ENCODE peak calls at places on chromosomes 12 and 14, in eight cellular contexts. F, U, S, A, Q, P, Z and R are unnamed samples.
A peak's percentile ranks its signal among the peaks of the same experiment; 100 is the strongest.

GRCh38 chr12:14771651-14772137 is 31.6 kb downstream of the WBP11 start:
- DNase-seq in F (no peak), U (no peak), S (no peak), A (no peak), Q (no peak), P (no peak), Z (no peak), R (no peak)

GRCh38 chr12:116172224-116172849 is 105.2 kb downstream of the MED13L start:
- DNase-seq in F (no peak), U (no peak), S (no peak), A (no peak), Q (no peak), P (no peak), Z (no peak), R (no peak)

GRCh38 chr14:64811676-64812075 is 68.0 kb downstream of the SPTB start:
- DNase-seq in F (no peak), U (no peak), S (no peak), A (no peak), Q (no peak), P (peak; percentile 30), Z (peak; percentile 89), R (no peak)

GRCh38 chr14:97164014-97164413 is 366.8 kb downstream of the VRK1 start:
- DNase-seq in F (no peak), U (no peak), S (no peak), A (peak; percentile 1), Q (no peak), P (peak; percentile 50), Z (no peak), R (no peak)

GRCh38 chr14:71592361-71592760 is 339.9 kb upstream of the RGS6 start:
- DNase-seq in F (no peak), U (no peak), S (peak; percentile 52), A (no peak), Q (no peak), P (peak; percentile 10), Z (no peak), R (no peak)

GRCh38 chr12:89859513-89860220 is 151.0 kb upstream of the ATP2B1 start:
- DNase-seq in F (no peak), U (no peak), S (no peak), A (peak; percentile 57), Q (no peak), P (peak; percentile 36), Z (peak; percentile 20), R (no peak)

GRCh38 chr12:63955831-63956685 is 111.6 kb downstream of the SRGAP1 start:
- DNase-seq in F (no peak), U (no peak), S (no peak), A (peak; percentile 94), Q (no peak), P (no peak), Z (peak; percentile 54), R (peak; percentile 61)

GRCh38 chr12:82805812-82806497 is 119.2 kb downstream of the TMTC2 start:
- DNase-seq in F (no peak), U (no peak), S (no peak), A (peak; percentile 31), Q (no peak), P (peak; percentile 14), Z (peak; percentile 46), R (no peak)

GRCh38 chr14:98931911-98932310 is 340.1 kb downstream of the BCL11B start:
- DNase-seq in F (no peak), U (no peak), S (no peak), A (no peak), Q (no peak), P (no peak), Z (no peak), R (no peak)

GRCh38 chr12:58537278-58537677 is 383.0 kb downstream of the LRIG3 start:
- DNase-seq in F (no peak), U (no peak), S (no peak), A (peak; percentile 81), Q (peak; percentile 72), P (peak; percentile 66), Z (peak; percentile 57), R (no peak)

GRCh38 chr12:54579696-54580333 is 8.6 kb downstream of the PPP1R1A start:
- DNase-seq in F (peak; percentile 99), U (peak; percentile 65), S (peak; percentile 85), A (peak; percentile 72), Q (peak; percentile 63), P (peak; percentile 89), Z (peak; percentile 78), R (no peak)

GRCh38 chr14:44966601-44967336 is 4.8 kb downstream of the TOGARAM1 start:
- DNase-seq in F (no peak), U (no peak), S (no peak), A (peak; percentile 46), Q (no peak), P (peak; percentile 34), Z (no peak), R (no peak)

GRCh38 chr12:55068416-55069010 is 48.7 kb downstream of the NEUROD4 start:
- DNase-seq in F (no peak), U (no peak), S (peak; percentile 75), A (peak; percentile 64), Q (peak; percentile 49), P (peak; percentile 76), Z (peak; percentile 59), R (peak; percentile 10)

GRCh38 chr12:100758083-100758482 is 36.5 kb upstream of the ANO4 start:
- DNase-seq in F (no peak), U (no peak), S (no peak), A (no peak), Q (no peak), P (no peak), Z (no peak), R (no peak)

GRCh38 chr14:104805326-104805678 is 4.4 kb downstream of the ZBTB42 start:
- DNase-seq in F (no peak), U (peak; percentile 67), S (peak; percentile 13), A (peak; percentile 87), Q (peak; percentile 89), P (peak; percentile 77), Z (peak; percentile 72), R (no peak)

GRCh38 chr12:120439646-120440247 is 1.8 kb downstream of the COX6A1 start:
- DNase-seq in F (peak; percentile 70), U (peak; percentile 59), S (peak; percentile 75), A (peak; percentile 61), Q (peak; percentile 54), P (peak; percentile 77), Z (peak; percentile 53), R (no peak)

GRCh38 chr12:120432772-120433525 is 5.0 kb upstream of the COX6A1 start:
- DNase-seq in F (no peak), U (no peak), S (no peak), A (no peak), Q (no peak), P (no peak), Z (no peak), R (no peak)

GRCh38 chr12:120438495-120439198 is 734 bp downstream of the COX6A1 start:
- DNase-seq in F (no peak), U (no peak), S (no peak), A (no peak), Q (no peak), P (no peak), Z (no peak), R (no peak)

GRCh38 chr12:120437735-120438494 is at the start of gene COX6A1:
- DNase-seq in F (peak; percentile 94), U (peak; percentile 97), S (peak; percentile 99), A (peak; percentile 95), Q (peak; percentile 97), P (peak; percentile 100), Z (peak; percentile 97), R (peak; percentile 84)
- TF ChIP-seq CTCF in F (peak; percentile 31), U (no peak), S (no peak), A (no peak), Q (no peak), P (no peak), Z (no peak), R (peak; percentile 6)

DNA sequence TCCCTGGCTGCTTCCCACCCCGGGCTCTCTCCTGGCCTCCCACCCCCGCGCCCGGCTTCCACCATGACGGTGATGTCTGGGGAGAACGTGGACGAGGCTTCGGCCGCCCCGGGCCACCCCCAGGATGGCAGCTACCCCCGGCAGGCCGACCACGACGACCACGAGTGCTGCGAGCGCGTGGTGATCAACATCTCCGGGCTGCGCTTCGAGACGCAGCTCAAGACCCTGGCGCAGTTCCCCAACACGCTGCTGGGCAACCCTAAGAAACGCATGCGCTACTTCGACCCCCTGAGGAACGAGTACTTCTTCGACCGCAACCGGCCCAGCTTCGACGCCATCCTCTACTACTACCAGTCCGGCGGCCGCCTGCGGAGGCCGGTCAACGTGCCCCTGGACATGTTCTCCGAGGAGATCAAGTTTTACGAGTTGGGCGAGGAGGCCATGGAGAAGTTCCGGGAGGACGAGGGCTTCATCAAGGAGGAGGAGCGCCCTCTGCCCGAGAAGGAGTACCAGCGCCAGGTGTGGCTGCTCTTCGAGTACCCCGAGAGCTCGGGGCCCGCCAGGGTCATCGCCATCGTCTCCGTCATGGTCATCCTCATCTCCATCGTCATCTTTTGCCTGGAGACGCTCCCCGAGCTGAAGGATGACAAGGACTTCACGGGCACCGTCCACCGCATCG is 1.8 kb downstream of the KCNA1 start:
- DNase-seq in F (peak; percentile 49), U (no peak), S (no peak), A (no peak), Q (no peak), P (no peak), Z (no peak), R (no peak)
- H3K4me3 ChIP-seq in F (peak overlapping the region; percentile 70), U (peak overlapping the region; percentile 43), S (no peak overlapping the region), A (no peak overlapping the region), Q (no peak overlapping the region), P (no peak overlapping the region), Z (no peak overlapping the region), R (no peak overlapping the region)

DNA sequence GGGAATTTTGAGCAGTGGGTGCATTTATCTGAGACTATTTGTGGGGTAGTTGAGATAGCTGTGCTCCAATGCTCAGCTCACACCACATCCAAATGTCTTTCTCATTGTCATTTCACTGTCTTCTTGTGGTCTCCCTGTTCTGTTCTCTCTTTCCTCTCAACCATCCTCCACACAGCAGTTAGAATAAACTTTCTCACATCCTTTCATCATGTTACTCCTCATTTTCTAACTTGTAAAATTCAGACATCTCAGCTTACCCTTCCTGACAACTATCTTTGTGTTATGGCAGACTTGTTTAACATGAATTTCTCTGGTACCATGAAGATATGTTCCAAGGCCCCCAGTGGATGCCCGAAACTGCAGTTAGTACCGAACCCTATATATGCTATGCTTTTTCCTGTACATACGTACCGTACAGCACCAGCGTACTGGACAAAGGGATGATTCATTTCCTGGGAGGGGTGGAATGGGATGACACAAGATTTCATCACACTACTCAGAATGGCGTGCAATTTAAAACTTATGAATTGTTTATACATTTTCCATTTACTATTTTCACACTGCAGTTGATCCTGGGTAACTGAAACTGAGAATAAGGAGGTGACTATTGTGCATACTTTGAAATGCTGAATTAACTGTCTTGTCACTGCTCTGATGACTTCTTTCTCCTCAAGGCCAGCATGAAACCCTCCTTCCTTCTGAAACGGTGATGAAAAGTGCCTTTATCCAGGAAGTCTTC is 177.1 kb upstream of the SLC38A2 start:
- DNase-seq in F (no peak), U (no peak), S (no peak), A (peak; percentile 92), Q (peak; percentile 88), P (peak; percentile 87), Z (peak; percentile 94), R (no peak)
- TF ChIP-seq CTCF in F (no peak), U (no peak), S (no peak), A (no peak), Q (no peak), P (no peak), Z (no peak), R (no peak)

GRCh38 chr12:3869448-3869847 is 3.8 kb downstream of the PARP11 start:
- DNase-seq in F (no peak), U (no peak), S (no peak), A (no peak), Q (no peak), P (no peak), Z (no peak), R (no peak)
- H3K4me3 ChIP-seq in F (no peak overlapping the region), U (no peak overlapping the region), S (no peak overlapping the region), A (no peak overlapping the region), Q (no peak overlapping the region), P (no peak overlapping the region), Z (no peak overlapping the region), R (no peak overlapping the region)